ENCODE peak calls at places on chromosomes 3 and 15, in six cellular contexts. E is SW480; L is activated CD8-positive, alpha-beta memory T cell treated with anti-CD3 and anti-CD28 coated beads for 48 hours; A is activated CD4-positive, alpha-beta T cell treated with anti-CD3 and anti-CD28 coated beads, Interleukin-2, amount 10 ng/mL, durations not matched to agents 7 days and 5 days; J is fibroblast of the conjunctiva; U is activated T-cell treated with anti-CD3 and anti-CD28 coated beads for 4 hours. Q is an unnamed sample.

GRCh38 chr3:184672972-184673875 is 38.6 kb downstream of the MAGEF1 start:
- DNase-seq in L (no peak), U (no peak), J (no peak), E (no peak), A (no peak), Q (no peak)

GRCh38 chr3:65703820-65704219 is 334.9 kb downstream of the MAGI1 start:
- DNase-seq in U (no peak), L (no peak), E (no peak), J (no peak), A (no peak), Q (no peak)

GRCh38 chr3:179451335-179452165 is at the start of gene GNB4:
- DNase-seq in J (peak), U (no peak), E (no peak), L (peak), A (peak), Q (peak)

GRCh38 chr15:80991446-80991845 is 1.8 kb upstream of the MESD start:
- DNase-seq in U (no peak), A (peak), E (no peak), J (peak), L (no peak), Q (no peak)

GRCh38 chr15:70528270-70528706 is 235.1 kb downstream of the UACA start:
- DNase-seq in A (peak), J (no peak), E (peak), U (peak), L (no peak), Q (no peak)

GRCh38 chr3:146334151-146334550 is 83.2 kb upstream of the PLSCR4 start:
- DNase-seq in E (no peak), A (no peak), U (no peak), L (no peak), J (peak), Q (no peak)

GRCh38 chr15:99555089-99555488 is 10.7 kb upstream of the MEF2A start:
- DNase-seq in A (no peak), E (no peak), U (no peak), L (no peak), J (no peak), Q (no peak)

GRCh38 chr3:4703054-4703480 is 209.9 kb downstream of the ITPR1 start:
- DNase-seq in A (no peak), U (no peak), E (no peak), J (no peak), L (no peak), Q (no peak)

GRCh38 chr3:13687409-13687989 is 138.6 kb downstream of the FBLN2 start:
- DNase-seq in U (no peak), E (no peak), L (no peak), A (no peak), J (no peak), Q (no peak)

GRCh38 chr15:25497934-25498333 is 59.1 kb upstream of the UBE3A start:
- DNase-seq in E (no peak), U (no peak), L (no peak), A (no peak), J (no peak), Q (no peak)

GRCh38 chr3:31436830-31437229 is 95.9 kb upstream of the STT3B start:
- DNase-seq in A (no peak), U (no peak), J (no peak), L (no peak), E (no peak), Q (no peak)

GRCh38 chr3:55826731-55827496 is 339.8 kb upstream of the WNT5A start:
- DNase-seq in A (no peak), U (no peak), J (no peak), E (no peak), L (no peak), Q (no peak)

GRCh38 chr15:64515196-64515595 is 54.8 kb downstream of the ZNF609 start:
- DNase-seq in A (no peak), L (no peak), E (no peak), J (no peak), U (no peak), Q (no peak)

GRCh38 chr3:182682263-182683229 is 110.8 kb upstream of the ATP11B start:
- DNase-seq in U (peak), J (no peak), E (peak), L (peak), A (peak), Q (peak)

GRCh38 chr3:135565481-135565880 is 400.0 kb upstream of the PPP2R3A start:
- DNase-seq in E (no peak), J (no peak), L (no peak), A (no peak), U (no peak), Q (no peak)

GRCh38 chr3:124812291-124813265 is 74.6 kb downstream of the ITGB5 start:
- DNase-seq in A (no peak), J (peak), L (no peak), E (peak), U (no peak), Q (no peak)

GRCh38 chr3:15955968-15956367 is 158.2 kb upstream of the ANKRD28 start:
- DNase-seq in U (no peak), L (no peak), J (no peak), E (no peak), A (no peak), Q (no peak)

GRCh38 chr3:126397610-126398422 is 3.1 kb downstream of the CFAP100 start:
- DNase-seq in A (no peak), L (no peak), U (no peak), E (no peak), J (no peak), Q (no peak)

GRCh38 chr3:112143251-112143650 is 10.2 kb upstream of the GCSAM start:
- DNase-seq in J (no peak), E (no peak), A (no peak), U (no peak), L (no peak), Q (no peak)

GRCh38 chr3:67376416-67376815 is 278.0 kb downstream of the SUCLG2 start:
- DNase-seq in E (no peak), L (no peak), A (no peak), J (no peak), U (no peak), Q (no peak)

GRCh38 chr3:39275052-39275451 is 4.8 kb downstream of the CX3CR1 start:
- DNase-seq in A (no peak), J (no peak), L (no peak), E (no peak), U (no peak), Q (no peak)